ENCODE peak calls at places on chromosome 22, in four cellular contexts. P, M, C and Q are unnamed samples.

GRCh38 chr22:27192135-27192900 is 534.9 kb downstream of the MIAT start:
- DNase-seq in P (no peak), M (no peak), C (no peak), Q (no peak)

GRCh38 chr22:19109198-19110063 is 12.8 kb downstream of the DGCR2 start:
- DNase-seq in P (peak; percentile 79), M (peak; percentile 46), C (no peak), Q (peak; percentile 84)

GRCh38 chr22:28147401-28147800 is 228.3 kb upstream of the PITPNB start:
- DNase-seq in P (no peak), M (no peak), C (no peak), Q (no peak)

GRCh38 chr22:36383110-36383581 is 4.6 kb downstream of the MYH9 start:
- DNase-seq in P (peak; percentile 57), M (peak; percentile 65), C (no peak), Q (no peak)

GRCh38 chr22:27399161-27399560 is 402.4 kb downstream of the MN1 start:
- DNase-seq in P (no peak), M (no peak), C (no peak), Q (no peak)

GRCh38 chr22:32474635-32475427 is at the start of gene FBXO7:
- DNase-seq in P (peak; percentile 85), M (peak; percentile 93), C (peak; percentile 98), Q (peak; percentile 82)

GRCh38 chr22:38831166-38831945 is 12.5 kb downstream of the NPTXR start:
- DNase-seq in P (no peak), M (no peak), C (no peak), Q (no peak)

GRCh38 chr22:31789803-31790202 is 36.0 kb downstream of the DEPDC5 start:
- DNase-seq in P (no peak), M (no peak), C (no peak), Q (no peak)

GRCh38 chr22:40462195-40462988 is 92.0 kb downstream of the SGSM3 start:
- DNase-seq in P (peak; percentile 15), M (no peak), C (no peak), Q (peak; percentile 17)

GRCh38 chr22:41522813-41523212 is 21.5 kb downstream of the POLR3H start:
- DNase-seq in P (no peak), M (no peak), C (no peak), Q (no peak)

GRCh38 chr22:47623056-47623739 is 860.7 kb downstream of the TBC1D22A start:
- DNase-seq in P (no peak), M (no peak), C (no peak), Q (no peak)

GRCh38 chr22:22671506-22671905 is 27.1 kb downstream of the GGTLC2 start:
- DNase-seq in P (no peak), M (no peak), C (no peak), Q (no peak)

GRCh38 chr22:49979587-49980264 is 19.2 kb downstream of the PIM3 start:
- DNase-seq in P (no peak), M (no peak), C (peak; percentile 73), Q (no peak)

GRCh38 chr22:18119409-18120110 is 9.0 kb downstream of the TUBA8 start:
- DNase-seq in P (no peak), M (no peak), C (no peak), Q (no peak)

GRCh38 chr22:37855462-37855861 is 6.2 kb downstream of the EIF3L start:
- DNase-seq in P (no peak), M (no peak), C (no peak), Q (no peak)

GRCh38 chr22:37225481-37225880 is 13.2 kb upstream of the SSTR3 start:
- DNase-seq in P (no peak), M (no peak), C (no peak), Q (no peak)

GRCh38 chr22:43446881-43447280 is 35.1 kb downstream of the MPPED1 start:
- DNase-seq in P (no peak), M (no peak), C (no peak), Q (no peak)

GRCh38 chr22:23984430-23984829 is 4.5 kb downstream of the GSTT2 start:
- DNase-seq in P (no peak), M (peak; percentile 9), C (no peak), Q (peak; percentile 31)

GRCh38 chr22:39556970-39557811 is 13.4 kb upstream of the CACNA1I start:
- DNase-seq in P (peak; percentile 38), M (no peak), C (peak; percentile 75), Q (peak; percentile 50)

GRCh38 chr22:46073683-46074504 is 76.4 kb upstream of the PPARA start:
- DNase-seq in P (no peak), M (no peak), C (no peak), Q (no peak)

GRCh38 chr22:19419464-19420178 is 11.9 kb downstream of the HIRA start:
- DNase-seq in P (peak; percentile 59), M (no peak), C (no peak), Q (peak; percentile 28)

GRCh38 chr22:27980424-27981148 is 61.5 kb upstream of the PITPNB start:
- DNase-seq in P (no peak), M (no peak), C (peak; percentile 59), Q (no peak)

GRCh38 chr22:39959640-39960447 is at the start of gene TMA7B:
- DNase-seq in P (peak; percentile 30), M (no peak), C (peak; percentile 61), Q (peak; percentile 37)

GRCh38 chr22:41799486-41800347 is 762 bp upstream of the CCDC134 start:
- DNase-seq in P (no peak), M (peak; percentile 12), C (peak; percentile 39), Q (peak; percentile 46)

GRCh38 chr22:41535244-41535643 is 9.0 kb downstream of the POLR3H start:
- DNase-seq in P (no peak), M (no peak), C (peak; percentile 55), Q (no peak)

GRCh38 chr22:49960967-49961600 is 512 bp downstream of the PIM3 start:
- DNase-seq in P (no peak), M (no peak), C (peak; percentile 56), Q (peak; percentile 24)

GRCh38 chr22:37484115-37485005 is 1.8 kb downstream of the MFNG start:
- DNase-seq in P (peak; percentile 87), M (peak; percentile 80), C (peak; percentile 71), Q (peak; percentile 87)

GRCh38 chr22:44399906-44400762 is 87.4 kb upstream of the SHISAL1 start:
- DNase-seq in P (no peak), M (no peak), C (no peak), Q (no peak)

GRCh38 chr22:20025401-20026203 is 4.7 kb downstream of the TANGO2 start:
- DNase-seq in P (no peak), M (no peak), C (no peak), Q (no peak)

GRCh38 chr22:36355362-36355761 is 32.4 kb downstream of the MYH9 start:
- DNase-seq in P (no peak), M (no peak), C (no peak), Q (no peak)

GRCh38 chr22:48185071-48185470 is 1422.6 kb downstream of the TBC1D22A start:
- DNase-seq in P (no peak), M (no peak), C (no peak), Q (no peak)

GRCh38 chr22:50112151-50113118 is 22.6 kb downstream of the MOV10L1 start:
- DNase-seq in P (no peak), M (no peak), C (no peak), Q (no peak)

GRCh38 chr22:41732096-41732772 is 32.9 kb downstream of the MEI1 start:
- DNase-seq in P (no peak), M (no peak), C (no peak), Q (no peak)

GRCh38 chr22:19289475-19290161 is 1.9 kb downstream of the CLTCL1 start:
- DNase-seq in P (no peak), M (no peak), C (no peak), Q (no peak)

GRCh38 chr22:38419864-38420172 is 35.2 kb downstream of the KCNJ4 start:
- DNase-seq in P (no peak), M (no peak), C (no peak), Q (no peak)

GRCh38 chr22:25845985-25846745 is 104.2 kb downstream of the MYO18B start:
- DNase-seq in P (no peak), M (no peak), C (no peak), Q (no peak)

GRCh38 chr22:26918236-26918635 is 260.8 kb downstream of the MIAT start:
- DNase-seq in P (no peak), M (no peak), C (no peak), Q (no peak)

GRCh38 chr22:29693151-29693550 is 26.7 kb upstream of the CABP7 start:
- DNase-seq in P (no peak), M (no peak), C (no peak), Q (no peak)

GRCh38 chr22:45521178-45521577 is 18.5 kb downstream of the FBLN1 start:
- DNase-seq in P (no peak), M (no peak), C (no peak), Q (no peak)

GRCh38 chr22:47328550-47329243 is 566.2 kb downstream of the TBC1D22A start:
- DNase-seq in P (no peak), M (peak; percentile 33), C (no peak), Q (no peak)